ENCODE peak calls at places on chromosomes 7 and 10, in nine cellular contexts. B is activated gamma-delta T cell treated with Interleukin-2 at 50 U/mL for 16 hours, L is HuH-7.5, O is NCI-H1436, F is mucosa of gallbladder, X is hypothalamus, W is hepatocyte, I is brain microvascular endothelial cell, R is AG08395. E is an unnamed sample.

GRCh38 chr10:107913317-107914294 is 749.1 kb upstream of the SORCS1 start:
- DNase-seq in F (no peak), B (no peak), O (no peak), I (no peak), X (no peak), W (no peak), L (no peak), R (no peak), E (no peak)

GRCh38 chr10:129108994-129109393 is 358.0 kb upstream of the MGMT start:
- DNase-seq in R (no peak), X (no peak), I (no peak), W (no peak), F (no peak), L (no peak), B (no peak), O (no peak), E (no peak)

GRCh38 chr10:126060232-126060935 is 164.0 kb downstream of the FANK1 start:
- DNase-seq in L (no peak), W (no peak), R (peak; percentile 87), O (no peak), I (peak; percentile 90), B (no peak), X (no peak), F (no peak), E (no peak)

GRCh38 chr7:141409911-141410329 is 141.3 kb upstream of the AGK start:
- DNase-seq in L (no peak), O (no peak), W (no peak), B (no peak), R (no peak), X (peak; percentile 29), I (no peak), F (no peak), E (no peak)

GRCh38 chr7:5497158-5498103 is 73.8 kb upstream of the TNRC18 start:
- DNase-seq in W (peak; percentile 46), X (no peak), I (no peak), L (no peak), O (no peak), F (no peak), B (no peak), R (no peak), E (no peak)

GRCh38 chr10:94212876-94213595 is 149.7 kb downstream of the NOC3L start:
- DNase-seq in R (no peak), L (no peak), X (no peak), W (peak; percentile 60), F (no peak), B (no peak), I (no peak), O (no peak), E (peak; percentile 24)

GRCh38 chr7:127504715-127505114 is 80.7 kb downstream of the GCC1 start:
- DNase-seq in O (no peak), F (no peak), R (peak; percentile 35), L (no peak), B (peak; percentile 5), W (peak; percentile 6), X (no peak), I (no peak), E (peak; percentile 20)

GRCh38 chr10:51156913-51157312 is 82.6 kb downstream of the PRKG1 start:
- DNase-seq in L (no peak), X (no peak), R (peak; percentile 28), B (no peak), W (no peak), F (no peak), O (no peak), I (peak; percentile 32), E (no peak)

GRCh38 chr10:132575320-132576201 is 38.0 kb downstream of the INPP5A start:
- DNase-seq in X (no peak), B (no peak), W (peak; percentile 60), O (no peak), F (peak; percentile 54), L (no peak), I (peak; percentile 86), R (no peak), E (peak; percentile 52)

GRCh38 chr7:151179287-151179860 is 7.7 kb downstream of the ASB10 start:
- DNase-seq in B (no peak), O (no peak), F (no peak), X (no peak), I (no peak), W (no peak), L (no peak), R (no peak), E (no peak)

GRCh38 chr7:36958094-36958718 is 233.9 kb upstream of the AOAH start:
- DNase-seq in L (no peak), W (no peak), X (no peak), B (no peak), O (no peak), I (no peak), R (no peak), F (no peak), E (no peak)

GRCh38 chr7:114823290-114823689 is 98.6 kb upstream of the MDFIC start:
- DNase-seq in O (no peak), X (no peak), R (no peak), L (no peak), W (no peak), B (no peak), I (no peak), F (no peak), E (no peak)

E was measured in colonic mucosa.